ENCODE peak calls at places on chromosomes 1 and 21, in four cellular contexts. L is T-cell, D is A172, A is RPMI8226. Q is an unnamed sample.

GRCh38 chr1:208238710-208239517 is 5.3 kb downstream of the PLXNA2 start:
- DNase-seq in L (no peak), D (peak; percentile 70), A (peak; percentile 71), Q (peak; percentile 70)

GRCh38 chr1:204989266-204990058 is 53.5 kb upstream of the CNTN2 start:
- DNase-seq in D (peak; percentile 88), L (peak; percentile 19), A (peak; percentile 79), Q (peak; percentile 88)

GRCh38 chr1:210250665-210250997 is 18.0 kb downstream of the SERTAD4 start:
- DNase-seq in A (peak; percentile 11), L (no peak), D (peak; percentile 54), Q (no peak)

GRCh38 chr1:87135313-87135712 is 193.4 kb upstream of the LMO4 start:
- DNase-seq in D (no peak), A (no peak), L (no peak), Q (no peak)

GRCh38 chr1:173355281-173356031 is 121.7 kb upstream of the PRDX6 start:
- DNase-seq in D (no peak), A (no peak), L (no peak), Q (no peak)

GRCh38 chr1:39711359-39712340 is 20.4 kb upstream of the HPCAL4 start:
- DNase-seq in L (no peak), D (no peak), A (no peak), Q (no peak)

GRCh38 chr21:17427157-17427556 is 85.7 kb upstream of the CXADR start:
- DNase-seq in L (no peak), D (no peak), A (no peak), Q (no peak)

GRCh38 chr1:63651110-63651776 is 58.0 kb downstream of the PGM1 start:
- DNase-seq in L (no peak), D (peak; percentile 48), A (no peak), Q (no peak)

GRCh38 chr1:234208791-234209190 is 164.5 kb upstream of the COA6 start:
- DNase-seq in D (peak; percentile 28), A (no peak), L (no peak), Q (no peak)

GRCh38 chr1:52603680-52604501 is 1.7 kb downstream of the GPX7 start:
- DNase-seq in A (peak; percentile 89), D (no peak), L (no peak), Q (no peak)

GRCh38 chr21:22399717-22400520 is 1401.7 kb downstream of the NCAM2 start:
- DNase-seq in D (no peak), L (no peak), A (no peak), Q (no peak)

GRCh38 chr1:229381234-229381633 is 38.4 kb upstream of the CCSAP start:
- DNase-seq in L (no peak), D (no peak), A (no peak), Q (peak; percentile 69)

GRCh38 chr1:202106340-202107284 is 16.1 kb upstream of the GPR37L1 start:
- DNase-seq in A (peak; percentile 95), D (peak; percentile 91), L (no peak), Q (no peak)

GRCh38 chr1:60066001-60066400 is 7.6 kb downstream of the C1orf87 start:
- DNase-seq in D (no peak), A (no peak), L (no peak), Q (no peak)

GRCh38 chr1:102241431-102242338 is 245.0 kb upstream of the OLFM3 start:
- DNase-seq in D (no peak), A (no peak), L (no peak), Q (no peak)

GRCh38 chr1:201156346-201156745 is 2.1 kb upstream of the TMEM9 start:
- DNase-seq in L (no peak), A (no peak), D (no peak), Q (no peak)

GRCh38 chr1:21342961-21343838 is 52.9 kb upstream of the ECE1 start:
- DNase-seq in D (no peak), L (no peak), A (no peak), Q (peak; percentile 90)

GRCh38 chr1:42966688-42967609 is 8.3 kb upstream of the SLC2A1 start:
- DNase-seq in D (peak; percentile 94), A (peak; percentile 98), L (no peak), Q (no peak)

GRCh38 chr1:220791287-220791686 is 4.6 kb downstream of the MTARC1 start:
- DNase-seq in A (peak; percentile 46), D (no peak), L (no peak), Q (no peak)

GRCh38 chr1:245575710-245576109 is 420.9 kb downstream of the KIF26B start:
- DNase-seq in L (no peak), A (no peak), D (no peak), Q (no peak)

GRCh38 chr1:234610582-234611152 is 689 bp upstream of the IRF2BP2 start:
- DNase-seq in A (peak; percentile 98), L (peak; percentile 88), D (peak; percentile 84), Q (peak; percentile 78)

GRCh38 chr1:67367370-67368345 is 60.0 kb downstream of the IL12RB2 start:
- DNase-seq in D (no peak), A (no peak), L (no peak), Q (no peak)

GRCh38 chr1:157993179-157994080 is at the start of gene KIRREL1:
- DNase-seq in D (peak; percentile 56), L (no peak), A (peak; percentile 37), Q (no peak)

GRCh38 chr1:55044617-55045397 is 5.5 kb downstream of the PCSK9 start:
- DNase-seq in L (no peak), A (no peak), D (no peak), Q (no peak)

GRCh38 chr1:20483833-20484525 is 2.0 kb downstream of the CAMK2N1 start:
- DNase-seq in D (no peak), A (no peak), L (no peak), Q (no peak)

GRCh38 chr1:235074335-235075120 is 54.1 kb downstream of the TOMM20 start:
- DNase-seq in A (peak; percentile 68), L (no peak), D (peak; percentile 67), Q (no peak)

GRCh38 chr1:223084466-223084865 is 58.6 kb downstream of the TLR5 start:
- DNase-seq in D (no peak), A (no peak), L (no peak), Q (no peak)

GRCh38 chr1:58893257-58893869 is 109.5 kb upstream of the JUN start:
- DNase-seq in A (no peak), L (no peak), D (no peak), Q (no peak)

GRCh38 chr1:33182452-33182851 is 609 bp upstream of the TRIM62 start:
- DNase-seq in L (no peak), D (no peak), A (no peak), Q (no peak)

GRCh38 chr1:33424610-33425009 is 6.3 kb downstream of the PHC2 start:
- DNase-seq in L (no peak), A (no peak), D (no peak), Q (no peak)

GRCh38 chr1:169108897-169109560 is 2.5 kb downstream of the ATP1B1 start:
- DNase-seq in A (no peak), D (peak; percentile 56), L (no peak), Q (peak; percentile 51)

GRCh38 chr1:86972262-86972661 is 57.8 kb downstream of the HS2ST1 start:
- DNase-seq in A (peak; percentile 61), L (no peak), D (no peak), Q (peak; percentile 52)